ENCODE peak calls at places on chromosomes 12 and 14, in six cellular contexts. F is K562; B is activated T-cell treated with anti-CD3 and anti-CD28 coated beads, Interleukin-2, amount 50 U/mL, for 4 hours; N is naive thymus-derived CD8-positive, alpha-beta T cell; R is stimulated activated effector memory CD8-positive, alpha-beta T cell treated with anti-CD3 and anti-CD28 coated beads, Interleukin-12 subunit alpha, Interleukin-12 subunit beta, amount 100 ng/mL, for 72 hours; E is Panc1. V is an unnamed sample.

GRCh38 chr14:61517861-61518802 is 177.2 kb upstream of the HIF1A start:
- ATAC-seq in R (peak), E (no peak), F (no peak), N (peak), B (peak), V (peak)

GRCh38 chr12:6376965-6377666 is 1.8 kb upstream of the SCNN1A start:
- ATAC-seq in R (peak), F (peak), B (peak), N (peak), E (no peak), V (no peak)

GRCh38 chr12:19044877-19045276 is 84.7 kb upstream of the PLEKHA5 start:
- ATAC-seq in N (no peak), E (no peak), F (no peak), B (no peak), R (no peak), V (no peak)

GRCh38 chr12:63862187-63863107 is 17.9 kb downstream of the SRGAP1 start:
- ATAC-seq in F (no peak), N (no peak), E (peak), R (no peak), B (no peak), V (no peak)

GRCh38 chr14:75369506-75369905 is 58.3 kb upstream of the JDP2 start:
- ATAC-seq in R (no peak), N (no peak), F (no peak), B (no peak), E (no peak), V (no peak)

GRCh38 chr12:47939009-47939601 is 24.3 kb upstream of the TMEM106C start:
- ATAC-seq in B (no peak), R (no peak), E (no peak), F (no peak), N (no peak), V (no peak)

GRCh38 chr12:89373772-89374572 is 21.7 kb upstream of the DUSP6 start:
- ATAC-seq in B (no peak), N (no peak), E (no peak), F (no peak), R (no peak), V (no peak)

GRCh38 chr12:42976122-42976521 is 386.6 kb upstream of the PRICKLE1 start:
- ATAC-seq in N (no peak), E (no peak), B (no peak), F (no peak), R (no peak), V (no peak)

GRCh38 chr14:73477618-73478266 is 13.0 kb upstream of the RIOX1 start:
- ATAC-seq in R (peak), E (no peak), B (peak), F (no peak), N (no peak), V (peak)

GRCh38 chr14:52355016-52355430 is 40.9 kb downstream of the PTGER2 start:
- ATAC-seq in E (peak), R (no peak), N (no peak), F (no peak), B (no peak), V (no peak)

GRCh38 chr12:42119085-42119633 is 25.5 kb downstream of the GXYLT1 start:
- ATAC-seq in E (no peak), R (peak), N (no peak), F (no peak), B (no peak), V (peak)

GRCh38 chr12:128810182-128811127 is 13.3 kb downstream of the SLC15A4 start:
- ATAC-seq in R (peak), B (peak), F (peak), E (no peak), N (no peak), V (peak)

GRCh38 chr12:48592591-48593086 is 22.8 kb upstream of the LALBA start:
- ATAC-seq in F (no peak), R (no peak), B (no peak), N (no peak), E (no peak), V (no peak)

GRCh38 chr12:19130224-19131019 is 889 bp downstream of the PLEKHA5 start:
- ATAC-seq in B (peak), R (peak), N (peak), F (peak), E (peak), V (peak)

GRCh38 chr12:46357438-46358324 is 14.9 kb downstream of the SLC38A2 start:
- ATAC-seq in F (peak), B (no peak), N (no peak), E (peak), R (no peak), V (no peak)

GRCh38 chr14:64711039-64711438 is 6.8 kb downstream of the PLEKHG3 start:
- ATAC-seq in R (no peak), N (no peak), B (no peak), F (no peak), E (no peak), V (no peak)

GRCh38 chr14:100907240-100907639 is 3.7 kb upstream of the RTL1 start:
- ATAC-seq in N (no peak), B (no peak), R (no peak), E (no peak), F (no peak), V (no peak)

GRCh38 chr14:60777856-60778578 is 43.5 kb downstream of the MNAT1 start:
- ATAC-seq in R (peak), F (no peak), B (no peak), N (no peak), E (no peak), V (peak)

GRCh38 chr14:105092912-105093425 is 27.7 kb upstream of the GPR132 start:
- ATAC-seq in R (peak), E (peak), N (peak), F (peak), B (peak), V (peak)

GRCh38 chr12:49256274-49256637 is 8.6 kb upstream of the TUBA1C start:
- ATAC-seq in E (no peak), R (no peak), F (peak), N (no peak), B (no peak), V (no peak)

GRCh38 chr12:71666259-71666658 is 2.2 kb downstream of the THAP2 start:
- ATAC-seq in E (no peak), B (no peak), R (no peak), N (no peak), F (no peak), V (no peak)

GRCh38 chr14:73457050-73457934 is 1.1 kb downstream of the NUMB start:
- ATAC-seq in N (no peak), F (peak), R (no peak), B (no peak), E (peak), V (no peak)

GRCh38 chr14:92937229-92937937 is 14.4 kb downstream of the CHGA start:
- ATAC-seq in B (no peak), R (peak), E (no peak), F (peak), N (no peak), V (peak)

GRCh38 chr14:22819191-22819988 is 4.2 kb upstream of the SLC7A7 start:
- ATAC-seq in N (no peak), R (peak), E (no peak), F (no peak), B (no peak), V (peak)

GRCh38 chr12:53994268-53994690 is 5.7 kb upstream of the HOXC9 start:
- ATAC-seq in E (peak), B (no peak), R (no peak), N (no peak), F (peak), V (no peak)

GRCh38 chr14:22252591-22253178 is 336.3 kb downstream of the DAD1 start:
- ATAC-seq in B (no peak), R (no peak), F (no peak), E (no peak), N (no peak), V (no peak)